ENCODE peak calls at places on chromosome 18, in ten cellular contexts. K, P, Y, R, X, J, Z, A, D and U are unnamed samples.

GRCh38 chr18:48053881-48054586 is 123.6 kb upstream of the SMAD2 start:
- DNase-seq in K (no peak), P (peak), Y (no peak), R (no peak), X (no peak), J (no peak), Z (peak), A (no peak), D (no peak), U (no peak)

GRCh38 chr18:76395609-76396008 is 99.4 kb downstream of the ZNF516 start:
- DNase-seq in K (no peak), P (no peak), Y (no peak), R (no peak), X (peak), J (no peak), Z (no peak), A (no peak), D (no peak), U (peak)

GRCh38 chr18:75931079-75931478 is 503.6 kb upstream of the SMIM21 start:
- DNase-seq in K (no peak), P (no peak), Y (no peak), R (no peak), X (no peak), J (no peak), Z (no peak), A (no peak), D (no peak), U (no peak)

GRCh38 chr18:76953186-76953982 is 131.0 kb downstream of the ZNF236 start:
- DNase-seq in K (no peak), P (no peak), Y (peak), R (no peak), X (peak), J (peak), Z (peak), A (peak), D (peak), U (peak)

GRCh38 chr18:28039078-28039477 is 137.9 kb downstream of the CDH2 start:
- DNase-seq in K (peak), P (no peak), Y (peak), R (no peak), X (peak), J (no peak), Z (no peak), A (peak), D (peak), U (peak)

GRCh38 chr18:13726972-13727331 is 479 bp downstream of the RNMT start:
- DNase-seq in K (peak), P (no peak), Y (peak), R (no peak), X (peak), J (no peak), Z (no peak), A (peak), D (peak), U (peak)

GRCh38 chr18:46293699-46294300 is 189.6 kb downstream of the HAUS1 start:
- DNase-seq in K (no peak), P (no peak), Y (no peak), R (no peak), X (no peak), J (no peak), Z (no peak), A (peak), D (peak), U (no peak)

GRCh38 chr18:79590191-79591039 is 89.2 kb upstream of the CTDP1 start:
- DNase-seq in K (peak), P (no peak), Y (peak), R (no peak), X (no peak), J (peak), Z (peak), A (no peak), D (no peak), U (no peak)

GRCh38 chr18:36249392-36249791 is 48.1 kb upstream of the FHOD3 start:
- DNase-seq in K (no peak), P (peak), Y (no peak), R (no peak), X (no peak), J (no peak), Z (no peak), A (no peak), D (no peak), U (no peak)

GRCh38 chr18:76981388-76981968 is 151.1 kb downstream of the MBP start:
- DNase-seq in K (no peak), P (no peak), Y (peak), R (no peak), X (no peak), J (no peak), Z (no peak), A (no peak), D (peak), U (no peak)

GRCh38 chr18:1092228-1092627 is 187.6 kb downstream of the ADCYAP1 start:
- DNase-seq in K (no peak), P (peak), Y (no peak), R (no peak), X (no peak), J (no peak), Z (no peak), A (peak), D (no peak), U (no peak)

GRCh38 chr18:76378526-76379215 is 116.4 kb downstream of the ZNF516 start:
- DNase-seq in K (no peak), P (no peak), Y (no peak), R (no peak), X (peak), J (no peak), Z (no peak), A (no peak), D (no peak), U (no peak)

GRCh38 chr18:69978743-69979715 is 31.4 kb upstream of the CD226 start:
- DNase-seq in K (no peak), P (no peak), Y (no peak), R (no peak), X (no peak), J (no peak), Z (no peak), A (no peak), D (no peak), U (no peak)

GRCh38 chr18:62490967-62491366 is 31.9 kb upstream of the ZCCHC2 start:
- DNase-seq in K (no peak), P (no peak), Y (no peak), R (no peak), X (no peak), J (no peak), Z (no peak), A (no peak), D (no peak), U (no peak)

GRCh38 chr18:46431522-46432171 is 225.4 kb downstream of the LOXHD1 start:
- DNase-seq in K (no peak), P (no peak), Y (no peak), R (no peak), X (no peak), J (no peak), Z (no peak), A (no peak), D (no peak), U (no peak)

GRCh38 chr18:62486290-62486964 is 36.4 kb upstream of the ZCCHC2 start:
- DNase-seq in K (peak), P (peak), Y (peak), R (no peak), X (no peak), J (no peak), Z (no peak), A (peak), D (peak), U (no peak)

GRCh38 chr18:57792741-57793629 is 10.1 kb downstream of the ATP8B1 start:
- DNase-seq in K (peak), P (no peak), Y (peak), R (no peak), X (peak), J (no peak), Z (no peak), A (no peak), D (no peak), U (no peak)
- H3K4me3 ChIP-seq in K (no peak), P (no peak), Y (peak), R (no peak), X (no peak), J (peak), Z (peak), A (no peak), D (no peak), U (no peak)

GRCh38 chr18:32674491-32674890 is 98.3 kb downstream of the KLHL14 start:
- DNase-seq in K (no peak), P (no peak), Y (peak), R (no peak), X (no peak), J (no peak), Z (no peak), A (peak), D (no peak), U (no peak)
- TF ChIP-seq CTCF in K (no peak), P (no peak), Y (peak), R (no peak), X (no peak), J (no peak), Z (peak), A (peak), D (no peak), U (no peak)

DNA sequence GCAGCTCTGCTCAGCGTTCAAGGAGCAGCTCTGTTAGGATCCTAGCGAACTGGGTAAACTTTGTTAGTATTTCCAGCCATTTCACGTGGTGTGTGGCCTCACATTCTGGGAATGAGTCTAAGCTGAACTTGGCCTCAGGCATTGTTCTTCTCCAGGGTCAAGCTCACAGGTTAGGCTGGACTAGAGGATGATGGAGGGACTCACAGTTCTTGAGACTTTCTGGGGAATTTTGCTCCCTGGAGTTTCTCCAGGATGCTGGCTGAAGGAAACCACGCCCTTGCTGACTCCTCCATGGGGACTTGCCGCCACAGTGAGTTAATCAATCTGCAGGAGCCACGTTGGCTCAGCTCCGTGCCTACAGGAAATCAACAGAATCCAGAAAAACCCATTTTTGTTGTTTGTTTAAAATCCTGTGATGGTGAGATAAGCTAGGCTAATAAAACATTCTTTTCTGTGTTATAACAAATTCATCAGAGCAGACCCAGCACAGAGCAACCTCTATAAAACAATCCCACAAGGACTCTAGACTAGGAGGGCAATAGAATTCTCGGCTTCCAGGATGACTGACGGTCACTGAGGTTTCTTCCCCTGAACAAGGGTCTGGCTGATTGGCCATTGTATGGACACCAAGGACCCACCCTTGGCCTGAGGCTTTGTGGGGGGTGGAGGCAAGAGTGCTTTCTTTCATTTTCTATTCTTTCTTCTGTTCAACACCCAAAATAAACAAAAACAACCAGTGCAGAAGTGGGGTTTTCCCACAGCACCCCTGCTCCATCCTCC is 12.6 kb downstream of the CNDP1 start:
- DNase-seq in K (peak), P (no peak), Y (peak), R (no peak), X (no peak), J (no peak), Z (no peak), A (peak), D (peak), U (peak)
- H3K4me3 ChIP-seq in K (no peak), P (no peak), Y (no peak), R (no peak), X (no peak), J (no peak), Z (no peak), A (no peak), D (no peak), U (no peak)

DNA sequence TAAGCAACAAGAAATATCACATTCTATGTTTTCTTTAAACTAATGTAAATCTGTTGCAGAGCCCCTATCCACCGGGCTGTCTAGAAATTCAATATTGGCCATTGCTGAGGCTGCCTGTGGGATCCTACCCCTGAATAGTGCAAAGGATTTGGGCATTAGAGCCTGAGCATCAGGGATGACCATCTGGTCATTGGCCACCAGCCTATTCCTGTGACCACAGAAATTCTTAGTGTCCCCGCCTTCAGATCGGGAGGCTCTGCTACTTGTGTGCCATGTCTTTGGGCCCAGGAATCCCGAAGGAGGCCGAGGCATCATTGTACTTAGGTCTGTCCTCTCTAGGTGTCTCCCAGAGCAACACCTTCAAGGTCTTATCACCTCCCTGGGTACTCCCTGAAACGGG is 73.8 kb downstream of the HRH4 start:
- DNase-seq in K (no peak), P (no peak), Y (no peak), R (no peak), X (no peak), J (no peak), Z (no peak), A (no peak), D (no peak), U (no peak)
- TF ChIP-seq CTCF in K (no peak), P (no peak), Y (no peak), R (no peak), X (no peak), J (no peak), Z (no peak), A (no peak), D (no peak), U (no peak)

GRCh38 chr18:23137093-23137640 is 1.9 kb downstream of the CABLES1 start:
- DNase-seq in K (peak), P (no peak), Y (peak), R (no peak), X (no peak), J (no peak), Z (no peak), A (no peak), D (no peak), U (no peak)
- H3K4me3 ChIP-seq in K (peak), P (no peak), Y (peak), R (peak), X (peak), J (peak), Z (peak), A (no peak), D (peak), U (peak)